ENCODE peak calls at places on chromosome 1, in five cellular contexts. J, C, Y, Z and V are unnamed samples.

GRCh38 chr1:61337981-61338848 is 255.9 kb downstream of the NFIA start:
- DNase-seq in Y (peak), C (no peak), Z (peak), J (peak), V (no peak)

GRCh38 chr1:18373882-18374493 is 106.7 kb upstream of the KLHDC7A start:
- DNase-seq in J (no peak), C (no peak), Z (no peak), Y (no peak), V (no peak)

GRCh38 chr1:210222288-210223006 is 10.1 kb upstream of the SERTAD4 start:
- DNase-seq in J (no peak), Y (no peak), Z (peak), C (no peak), V (no peak)

GRCh38 chr1:226126824-226127591 is 59.5 kb downstream of the ACBD3 start:
- DNase-seq in C (no peak), Z (no peak), J (no peak), Y (no peak), V (no peak)

GRCh38 chr1:221919341-221919740 is 177.5 kb upstream of the DUSP10 start:
- DNase-seq in J (no peak), Y (no peak), C (no peak), Z (no peak), V (no peak)

GRCh38 chr1:67825596-67825995 is 7.7 kb downstream of the GNG12 start:
- DNase-seq in Z (no peak), C (no peak), J (no peak), Y (no peak), V (no peak)

GRCh38 chr1:53365405-53366063 is 37.7 kb upstream of the LRP8 start:
- DNase-seq in C (no peak), Y (no peak), Z (peak), J (peak), V (no peak)

GRCh38 chr1:157077394-157077793 is 22.2 kb downstream of the ETV3L start:
- DNase-seq in J (no peak), Z (no peak), Y (no peak), C (no peak), V (no peak)

GRCh38 chr1:59142663-59143487 is 154.0 kb upstream of the FGGY start:
- DNase-seq in Z (peak), Y (peak), C (no peak), J (no peak), V (peak)

GRCh38 chr1:171611306-171611705 is 10.7 kb upstream of the MYOCOS start:
- DNase-seq in Z (no peak), C (no peak), J (no peak), Y (no peak), V (no peak)

GRCh38 chr1:99438656-99439055 is 174.4 kb downstream of the PLPPR4 start:
- DNase-seq in J (no peak), Z (no peak), Y (no peak), C (no peak), V (no peak)